ENCODE peak calls at places on chromosomes 4 and X, in six cellular contexts. One of them, this sample, is unnamed.
A peak's percentile ranks its signal among the peaks of the same experiment; 100 is the strongest.

GRCh38 chrX:145609951-145610511 is 207.6 kb upstream of the SLITRK2 start:
- DNase-seq in AG20443: no peak
- DNase-seq in COLO829: peak; percentile 37
- DNase-seq in right lobe of liver: no peak
- DNase-seq in neural crest cell: no peak
- DNase-seq in right atrium auricular region: no peak
- DNase-seq in this sample: no peak

GRCh38 chr4:172270421-172270820 is 457.2 kb downstream of the GALNTL6 start:
- DNase-seq in neural crest cell: no peak
- DNase-seq in right atrium auricular region: no peak
- DNase-seq in AG20443: no peak
- DNase-seq in COLO829: no peak
- DNase-seq in right lobe of liver: no peak
- DNase-seq in this sample: no peak

GRCh38 chr4:151287409-151287808 is 10.4 kb downstream of the PRSS48 start:
- DNase-seq in right lobe of liver: no peak
- DNase-seq in neural crest cell: no peak
- DNase-seq in right atrium auricular region: no peak
- DNase-seq in COLO829: no peak
- DNase-seq in AG20443: no peak
- DNase-seq in this sample: no peak

GRCh38 chrX:104427693-104428092 is 138.3 kb upstream of the IL1RAPL2 start:
- DNase-seq in COLO829: no peak
- DNase-seq in AG20443: no peak
- DNase-seq in right atrium auricular region: no peak
- DNase-seq in neural crest cell: no peak
- DNase-seq in right lobe of liver: no peak
- DNase-seq in this sample: no peak

GRCh38 chrX:118823263-118824172 is at the start of gene ZCCHC12:
- DNase-seq in right atrium auricular region: no peak
- DNase-seq in neural crest cell: peak; percentile 60
- DNase-seq in right lobe of liver: no peak
- DNase-seq in COLO829: peak; percentile 25
- DNase-seq in AG20443: peak; percentile 68
- DNase-seq in this sample: no peak

GRCh38 chr4:2940267-2941137 is 22.7 kb downstream of the NOP14 start:
- DNase-seq in neural crest cell: no peak
- DNase-seq in right lobe of liver: peak; percentile 31
- DNase-seq in AG20443: no peak
- DNase-seq in COLO829: no peak
- DNase-seq in right atrium auricular region: peak; percentile 57
- DNase-seq in this sample: no peak

GRCh38 chr4:40579983-40580382 is 49.7 kb downstream of the RBM47 start:
- DNase-seq in neural crest cell: no peak
- DNase-seq in right atrium auricular region: no peak
- DNase-seq in AG20443: peak; percentile 53
- DNase-seq in right lobe of liver: no peak
- DNase-seq in COLO829: no peak
- DNase-seq in this sample: no peak

GRCh38 chrX:70960728-70961127 is 29.8 kb upstream of the SLC7A3 start:
- DNase-seq in AG20443: no peak
- DNase-seq in right lobe of liver: no peak
- DNase-seq in COLO829: no peak
- DNase-seq in neural crest cell: no peak
- DNase-seq in right atrium auricular region: no peak
- DNase-seq in this sample: no peak

GRCh38 chr4:128574706-128575105 is 234.8 kb upstream of the JADE1 start:
- DNase-seq in right lobe of liver: no peak
- DNase-seq in AG20443: peak; percentile 30
- DNase-seq in COLO829: peak; percentile 61
- DNase-seq in right atrium auricular region: peak; percentile 79
- DNase-seq in neural crest cell: peak; percentile 59
- DNase-seq in this sample: peak; percentile 80

GRCh38 chr4:177483271-177483670 is 41.0 kb upstream of the AGA start:
- DNase-seq in neural crest cell: no peak
- DNase-seq in right atrium auricular region: no peak
- DNase-seq in AG20443: no peak
- DNase-seq in right lobe of liver: no peak
- DNase-seq in COLO829: no peak
- DNase-seq in this sample: no peak

GRCh38 chrX:31260351-31260750 is 188.5 kb upstream of the FTHL17 start:
- DNase-seq in AG20443: no peak
- DNase-seq in right atrium auricular region: no peak
- DNase-seq in COLO829: no peak
- DNase-seq in right lobe of liver: no peak
- DNase-seq in neural crest cell: no peak
- DNase-seq in this sample: no peak

GRCh38 chrX:111131572-111131971 is 35.6 kb downstream of the PAK3 start:
- DNase-seq in AG20443: no peak
- DNase-seq in neural crest cell: no peak
- DNase-seq in right atrium auricular region: no peak
- DNase-seq in COLO829: no peak
- DNase-seq in right lobe of liver: no peak
- DNase-seq in this sample: no peak

GRCh38 chr4:54784188-54784671 is 126.5 kb downstream of the KIT start:
- DNase-seq in COLO829: peak; percentile 82
- DNase-seq in right lobe of liver: peak; percentile 58
- DNase-seq in neural crest cell: no peak
- DNase-seq in AG20443: peak; percentile 91
- DNase-seq in right atrium auricular region: peak; percentile 97
- DNase-seq in this sample: no peak

GRCh38 chrX:9738146-9738545 is 27.5 kb downstream of the GPR143 start:
- DNase-seq in AG20443: no peak
- DNase-seq in COLO829: no peak
- DNase-seq in right lobe of liver: no peak
- DNase-seq in neural crest cell: no peak
- DNase-seq in right atrium auricular region: no peak
- DNase-seq in this sample: no peak